ENCODE peak calls at places on chromosome 20, in nine cellular contexts. One of them, this sample, is unnamed.

GRCh38 chr20:41499961-41500725 is 118.0 kb downstream of the CHD6 start:
- DNase-seq in IMR-90: no peak
- DNase-seq in neural progenitor cell: no peak
- DNase-seq in A549: no peak
- DNase-seq in endothelial cell of umbilical vein: no peak
- DNase-seq in mesenchymal stem cell: no peak
- DNase-seq in H9: no peak
- DNase-seq in HCT116: no peak
- DNase-seq in hepatocyte: no peak
- DNase-seq in this sample: no peak

GRCh38 chr20:44068311-44068710 is 118.7 kb downstream of the JPH2 start:
- DNase-seq in hepatocyte: no peak
- DNase-seq in HCT116: no peak
- DNase-seq in mesenchymal stem cell: no peak
- DNase-seq in H9: no peak
- DNase-seq in A549: no peak
- DNase-seq in endothelial cell of umbilical vein: no peak
- DNase-seq in IMR-90: no peak
- DNase-seq in neural progenitor cell: peak; percentile 16
- DNase-seq in this sample: no peak

GRCh38 chr20:23445596-23446217 is 6.2 kb downstream of the CSTL1 start:
- DNase-seq in HCT116: peak; percentile 16
- DNase-seq in A549: peak; percentile 27
- DNase-seq in mesenchymal stem cell: peak; percentile 87
- DNase-seq in neural progenitor cell: no peak
- DNase-seq in endothelial cell of umbilical vein: no peak
- DNase-seq in IMR-90: peak; percentile 83
- DNase-seq in hepatocyte: peak; percentile 22
- DNase-seq in H9: no peak
- DNase-seq in this sample: no peak

GRCh38 chr20:57391439-57392129 is 388 bp downstream of the RBM38 start:
- DNase-seq in H9: no peak
- DNase-seq in hepatocyte: peak; percentile 66
- DNase-seq in endothelial cell of umbilical vein: no peak
- DNase-seq in mesenchymal stem cell: peak; percentile 18
- DNase-seq in IMR-90: no peak
- DNase-seq in neural progenitor cell: peak; percentile 54
- DNase-seq in A549: no peak
- DNase-seq in HCT116: no peak
- DNase-seq in this sample: peak; percentile 71

GRCh38 chr20:51497542-51498467 is 44.7 kb downstream of the NFATC2 start:
- DNase-seq in HCT116: no peak
- DNase-seq in mesenchymal stem cell: no peak
- DNase-seq in H9: no peak
- DNase-seq in A549: no peak
- DNase-seq in neural progenitor cell: no peak
- DNase-seq in IMR-90: peak; percentile 31
- DNase-seq in endothelial cell of umbilical vein: peak; percentile 26
- DNase-seq in hepatocyte: no peak
- DNase-seq in this sample: peak; percentile 75

GRCh38 chr20:45833883-45834796 is 541 bp downstream of the SNX21 start:
- DNase-seq in HCT116: no peak
- DNase-seq in endothelial cell of umbilical vein: peak; percentile 83
- DNase-seq in neural progenitor cell: peak; percentile 85
- DNase-seq in H9: peak; percentile 89
- DNase-seq in A549: peak; percentile 75
- DNase-seq in IMR-90: peak; percentile 49
- DNase-seq in mesenchymal stem cell: peak; percentile 77
- DNase-seq in hepatocyte: peak; percentile 81
- DNase-seq in this sample: no peak

GRCh38 chr20:55855052-55855451 is 150.3 kb downstream of the CBLN4 start:
- DNase-seq in A549: no peak
- DNase-seq in neural progenitor cell: no peak
- DNase-seq in HCT116: no peak
- DNase-seq in hepatocyte: no peak
- DNase-seq in IMR-90: no peak
- DNase-seq in H9: no peak
- DNase-seq in mesenchymal stem cell: no peak
- DNase-seq in endothelial cell of umbilical vein: no peak
- DNase-seq in this sample: no peak

GRCh38 chr20:34022843-34023234 is 29.1 kb downstream of the RALY start:
- DNase-seq in A549: no peak
- DNase-seq in mesenchymal stem cell: no peak
- DNase-seq in hepatocyte: no peak
- DNase-seq in neural progenitor cell: no peak
- DNase-seq in H9: no peak
- DNase-seq in IMR-90: no peak
- DNase-seq in endothelial cell of umbilical vein: no peak
- DNase-seq in HCT116: no peak
- DNase-seq in this sample: no peak

GRCh38 chr20:63911171-63911570 is 16.2 kb downstream of the DNAJC5 start:
- DNase-seq in hepatocyte: no peak
- DNase-seq in H9: no peak
- DNase-seq in A549: no peak
- DNase-seq in HCT116: peak; percentile 12
- DNase-seq in neural progenitor cell: no peak
- DNase-seq in endothelial cell of umbilical vein: no peak
- DNase-seq in IMR-90: peak; percentile 50
- DNase-seq in mesenchymal stem cell: no peak
- DNase-seq in this sample: no peak

GRCh38 chr20:14634666-14635065 is 297.3 kb upstream of the FLRT3 start:
- DNase-seq in A549: no peak
- DNase-seq in IMR-90: no peak
- DNase-seq in neural progenitor cell: no peak
- DNase-seq in H9: no peak
- DNase-seq in hepatocyte: no peak
- DNase-seq in mesenchymal stem cell: no peak
- DNase-seq in endothelial cell of umbilical vein: no peak
- DNase-seq in HCT116: no peak
- DNase-seq in this sample: no peak

GRCh38 chr20:61682998-61683681 is 382.5 kb downstream of the TAF4 start:
- DNase-seq in HCT116: no peak
- DNase-seq in A549: no peak
- DNase-seq in mesenchymal stem cell: no peak
- DNase-seq in neural progenitor cell: no peak
- DNase-seq in endothelial cell of umbilical vein: no peak
- DNase-seq in hepatocyte: no peak
- DNase-seq in H9: no peak
- DNase-seq in IMR-90: peak; percentile 31
- DNase-seq in this sample: no peak

GRCh38 chr20:9594284-9594875 is 80.0 kb downstream of the LAMP5 start:
- DNase-seq in neural progenitor cell: no peak
- DNase-seq in IMR-90: no peak
- DNase-seq in H9: no peak
- DNase-seq in endothelial cell of umbilical vein: peak; percentile 56
- DNase-seq in mesenchymal stem cell: no peak
- DNase-seq in A549: peak; percentile 58
- DNase-seq in hepatocyte: peak; percentile 30
- DNase-seq in HCT116: no peak
- DNase-seq in this sample: no peak

GRCh38 chr20:19114410-19114809 is 98.0 kb upstream of the SLC24A3 start:
- DNase-seq in HCT116: no peak
- DNase-seq in endothelial cell of umbilical vein: no peak
- DNase-seq in mesenchymal stem cell: no peak
- DNase-seq in IMR-90: no peak
- DNase-seq in A549: no peak
- DNase-seq in H9: no peak
- DNase-seq in neural progenitor cell: no peak
- DNase-seq in hepatocyte: no peak
- DNase-seq in this sample: no peak

GRCh38 chr20:19609642-19610223 is 148.3 kb upstream of the RIN2 start:
- DNase-seq in neural progenitor cell: no peak
- DNase-seq in HCT116: no peak
- DNase-seq in H9: no peak
- DNase-seq in IMR-90: no peak
- DNase-seq in A549: no peak
- DNase-seq in hepatocyte: peak; percentile 45
- DNase-seq in mesenchymal stem cell: no peak
- DNase-seq in endothelial cell of umbilical vein: no peak
- DNase-seq in this sample: no peak

GRCh38 chr20:61699184-61700066 is 366.3 kb downstream of the TAF4 start:
- DNase-seq in HCT116: no peak
- DNase-seq in endothelial cell of umbilical vein: no peak
- DNase-seq in IMR-90: no peak
- DNase-seq in H9: no peak
- DNase-seq in mesenchymal stem cell: peak; percentile 19
- DNase-seq in neural progenitor cell: no peak
- DNase-seq in A549: no peak
- DNase-seq in hepatocyte: no peak
- DNase-seq in this sample: no peak

GRCh38 chr20:4592316-4593148 is 129.2 kb upstream of the PRND start:
- DNase-seq in H9: peak; percentile 69
- DNase-seq in A549: peak; percentile 76
- DNase-seq in endothelial cell of umbilical vein: peak; percentile 48
- DNase-seq in IMR-90: no peak
- DNase-seq in HCT116: no peak
- DNase-seq in neural progenitor cell: peak; percentile 75
- DNase-seq in mesenchymal stem cell: peak; percentile 28
- DNase-seq in hepatocyte: peak; percentile 76
- DNase-seq in this sample: peak; percentile 71

GRCh38 chr20:23043376-23043775 is 6.1 kb downstream of the THBD start:
- DNase-seq in neural progenitor cell: no peak
- DNase-seq in H9: no peak
- DNase-seq in IMR-90: no peak
- DNase-seq in hepatocyte: no peak
- DNase-seq in endothelial cell of umbilical vein: no peak
- DNase-seq in HCT116: no peak
- DNase-seq in A549: no peak
- DNase-seq in mesenchymal stem cell: no peak
- DNase-seq in this sample: peak; percentile 43

GRCh38 chr20:10309326-10309725 is 90.7 kb downstream of the SNAP25 start:
- DNase-seq in neural progenitor cell: no peak
- DNase-seq in H9: no peak
- DNase-seq in A549: peak; percentile 46
- DNase-seq in IMR-90: peak; percentile 95
- DNase-seq in endothelial cell of umbilical vein: peak; percentile 81
- DNase-seq in HCT116: no peak
- DNase-seq in hepatocyte: no peak
- DNase-seq in mesenchymal stem cell: peak; percentile 81
- DNase-seq in this sample: no peak

GRCh38 chr20:62804632-62805364 is at the start of gene OGFR:
- DNase-seq in mesenchymal stem cell: peak; percentile 61
- DNase-seq in hepatocyte: peak; percentile 79
- DNase-seq in A549: no peak
- DNase-seq in neural progenitor cell: peak; percentile 74
- DNase-seq in HCT116: no peak
- DNase-seq in H9: peak; percentile 55
- DNase-seq in IMR-90: peak; percentile 38
- DNase-seq in endothelial cell of umbilical vein: peak; percentile 46
- DNase-seq in this sample: peak; percentile 94

GRCh38 chr20:2873747-2874041 is 413 bp downstream of the PTPRA start:
- DNase-seq in H9: peak; percentile 67
- DNase-seq in neural progenitor cell: peak; percentile 91
- DNase-seq in IMR-90: peak; percentile 28
- DNase-seq in endothelial cell of umbilical vein: peak; percentile 47
- DNase-seq in mesenchymal stem cell: peak; percentile 57
- DNase-seq in HCT116: no peak
- DNase-seq in A549: peak; percentile 35
- DNase-seq in hepatocyte: peak; percentile 68
- DNase-seq in this sample: peak; percentile 86
- H3K27ac ChIP-seq in H9: no peak overlapping the region
- H3K27ac ChIP-seq in neural progenitor cell: peak overlapping the region; percentile 49
- H3K27ac ChIP-seq in IMR-90: peak overlapping the region; percentile 45
- H3K27ac ChIP-seq in endothelial cell of umbilical vein: peak overlapping the region; percentile 65
- H3K27ac ChIP-seq in mesenchymal stem cell: no peak overlapping the region
- H3K27ac ChIP-seq in HCT116: peak overlapping the region; percentile 78
- H3K27ac ChIP-seq in A549: peak overlapping the region; percentile 98
- H3K27ac ChIP-seq in hepatocyte: peak overlapping the region; percentile 63
- H3K27ac ChIP-seq in this sample: peak overlapping the region; percentile 79

GRCh38 chr20:50286174-50286511 is 95.5 kb downstream of the CEBPB start:
- DNase-seq in hepatocyte: no peak
- DNase-seq in IMR-90: no peak
- DNase-seq in H9: no peak
- DNase-seq in endothelial cell of umbilical vein: no peak
- DNase-seq in A549: no peak
- DNase-seq in neural progenitor cell: no peak
- DNase-seq in HCT116: no peak
- DNase-seq in mesenchymal stem cell: no peak
- DNase-seq in this sample: no peak
- H3K4me2 ChIP-seq in hepatocyte: peak overlapping the region; percentile 45
- H3K4me2 ChIP-seq in IMR-90: no peak overlapping the region
- H3K4me2 ChIP-seq in H9: no peak overlapping the region
- H3K4me2 ChIP-seq in endothelial cell of umbilical vein: no peak overlapping the region
- H3K4me2 ChIP-seq in A549: peak overlapping the region; percentile 77
- H3K4me2 ChIP-seq in neural progenitor cell: no peak overlapping the region
- H3K4me2 ChIP-seq in HCT116: peak overlapping the region; percentile 76
- H3K4me2 ChIP-seq in mesenchymal stem cell: no peak overlapping the region
- H3K4me2 ChIP-seq in this sample: peak overlapping the region; percentile 3

DNA sequence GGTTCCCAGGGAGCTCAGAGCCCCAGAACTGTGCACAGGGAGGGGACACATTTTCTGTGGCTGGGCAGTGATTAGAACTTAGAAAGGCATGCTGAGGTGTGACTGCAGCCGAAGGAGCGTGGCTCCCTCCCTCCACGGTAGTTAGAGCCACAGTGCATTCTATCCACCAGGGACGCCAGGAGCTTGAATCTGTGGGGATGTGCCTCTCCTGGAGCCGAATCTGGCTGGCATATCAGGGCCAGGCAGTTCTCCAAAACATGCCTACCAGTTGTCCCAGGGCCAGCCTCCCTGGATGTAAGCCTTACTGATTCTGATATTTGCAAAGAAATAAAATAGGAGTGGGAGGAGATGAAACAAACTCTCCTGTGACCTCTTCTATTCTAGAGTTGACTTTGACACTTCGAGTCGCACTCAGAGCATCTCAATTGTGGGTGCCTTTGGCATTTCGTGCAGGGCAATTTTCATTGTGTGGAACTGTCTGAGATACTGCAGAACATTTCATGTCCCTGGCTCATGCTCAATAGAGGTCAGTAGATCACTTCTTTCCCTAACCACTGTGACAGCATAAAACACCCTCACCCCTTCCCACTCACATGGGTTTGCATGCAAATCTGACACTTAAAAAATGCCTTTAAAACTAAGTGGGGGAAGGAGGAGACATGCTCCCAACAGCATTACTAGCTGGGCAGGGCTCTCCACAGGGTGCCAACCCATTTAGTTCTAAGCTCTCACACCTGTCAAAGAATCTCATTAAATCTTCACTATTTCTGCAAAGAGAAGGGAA is 379.0 kb downstream of the PREX1 start:
- DNase-seq in hepatocyte: no peak
- DNase-seq in neural progenitor cell: no peak
- DNase-seq in IMR-90: no peak
- DNase-seq in A549: no peak
- DNase-seq in H9: no peak
- DNase-seq in HCT116: no peak
- DNase-seq in endothelial cell of umbilical vein: no peak
- DNase-seq in mesenchymal stem cell: no peak
- DNase-seq in this sample: no peak
- H3K27ac ChIP-seq in hepatocyte: no peak overlapping the region
- H3K27ac ChIP-seq in neural progenitor cell: no peak overlapping the region
- H3K27ac ChIP-seq in IMR-90: no peak overlapping the region
- H3K27ac ChIP-seq in A549: no peak overlapping the region
- H3K27ac ChIP-seq in H9: no peak overlapping the region
- H3K27ac ChIP-seq in HCT116: no peak overlapping the region
- H3K27ac ChIP-seq in endothelial cell of umbilical vein: no peak overlapping the region
- H3K27ac ChIP-seq in mesenchymal stem cell: no peak overlapping the region
- H3K27ac ChIP-seq in this sample: no peak overlapping the region

DNA sequence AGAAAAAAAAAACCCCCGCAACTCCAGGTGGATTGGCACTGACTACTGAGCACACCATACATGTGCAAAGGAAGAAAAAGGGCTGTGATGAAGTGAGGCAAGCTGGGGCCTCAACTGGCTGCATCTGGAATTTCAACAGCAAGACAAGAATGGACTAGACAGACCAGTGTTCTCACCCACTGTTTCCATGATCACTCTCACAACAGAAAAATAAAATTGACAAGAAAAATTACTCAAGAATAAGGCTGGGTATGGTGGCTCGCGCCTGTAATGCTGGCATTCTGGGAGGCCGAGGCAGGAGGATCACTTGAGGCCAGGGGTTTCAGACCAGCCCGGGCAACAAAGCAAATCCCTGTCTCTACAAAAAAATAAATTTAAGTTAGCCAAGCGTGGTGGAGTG is 18.8 kb downstream of the ZNF217 start:
- DNase-seq in endothelial cell of umbilical vein: no peak
- DNase-seq in A549: no peak
- DNase-seq in hepatocyte: no peak
- DNase-seq in mesenchymal stem cell: no peak
- DNase-seq in H9: no peak
- DNase-seq in neural progenitor cell: no peak
- DNase-seq in IMR-90: no peak
- DNase-seq in HCT116: no peak
- DNase-seq in this sample: no peak
- H3K4me2 ChIP-seq in endothelial cell of umbilical vein: no peak overlapping the region
- H3K4me2 ChIP-seq in A549: no peak overlapping the region
- H3K4me2 ChIP-seq in hepatocyte: no peak overlapping the region
- H3K4me2 ChIP-seq in mesenchymal stem cell: no peak overlapping the region
- H3K4me2 ChIP-seq in H9: no peak overlapping the region
- H3K4me2 ChIP-seq in neural progenitor cell: no peak overlapping the region
- H3K4me2 ChIP-seq in IMR-90: no peak overlapping the region
- H3K4me2 ChIP-seq in HCT116: no peak overlapping the region
- H3K4me2 ChIP-seq in this sample: no peak overlapping the region